ENCODE peak calls at places on chromosomes 4 and X, in four cellular contexts. F is HT-29; V is fibroblast of gingiva; K is naive thymus-derived CD8-positive, alpha-beta T cell. U is an unnamed sample.

GRCh38 chr4:37661643-37662221 is 24.4 kb downstream of the RELL1 start:
- DNase-seq in K (no peak), F (no peak), V (peak), U (no peak)

GRCh38 chr4:5361968-5362367 is 310.7 kb downstream of the STK32B start:
- DNase-seq in K (no peak), V (no peak), F (peak), U (peak)

GRCh38 chr4:22389240-22389871 is 126.5 kb downstream of the ADGRA3 start:
- DNase-seq in F (peak), V (peak), K (peak), U (peak)

GRCh38 chrX:17878028-17878670 is 17.1 kb upstream of the RAI2 start:
- DNase-seq in F (no peak), V (no peak), K (no peak), U (no peak)

GRCh38 chrX:66023726-66024467 is 16.0 kb downstream of the VSIG4 start:
- DNase-seq in V (no peak), F (no peak), K (no peak), U (no peak)

GRCh38 chr4:2362286-2363055 is 56.0 kb downstream of the ZFYVE28 start:
- DNase-seq in K (no peak), V (no peak), F (no peak), U (no peak)

GRCh38 chr4:140743194-140743931 is 12.8 kb downstream of the TBC1D9 start:
- DNase-seq in F (peak), K (no peak), V (no peak), U (no peak)

GRCh38 chr4:87310691-87311335 is 11.9 kb downstream of the HSD17B13 start:
- DNase-seq in K (no peak), V (no peak), F (no peak), U (no peak)

GRCh38 chr4:173214661-173215060 is 46.0 kb downstream of the GALNT7 start:
- DNase-seq in F (no peak), V (peak), K (no peak), U (no peak)

GRCh38 chrX:16885628-16886027 is 15.5 kb upstream of the RBBP7 start:
- DNase-seq in F (no peak), V (no peak), K (no peak), U (no peak)

GRCh38 chrX:154750301-154751120 is at the start of gene GAB3:
- DNase-seq in F (no peak), V (no peak), K (peak), U (no peak)

GRCh38 chr4:100356172-100356571 is 161.7 kb downstream of the EMCN start:
- DNase-seq in V (no peak), F (no peak), K (no peak), U (peak)

GRCh38 chr4:123450393-123450792 is 53.8 kb downstream of the SPRY1 start:
- DNase-seq in V (no peak), K (no peak), F (no peak), U (no peak)

GRCh38 chrX:103211012-103211715 is 3.7 kb upstream of the BEX4 start:
- DNase-seq in F (peak), V (peak), K (peak), U (peak)

GRCh38 chr4:111404673-111405072 is 740.6 kb upstream of the FAM241A start:
- DNase-seq in F (no peak), K (no peak), V (no peak), U (no peak)